ENCODE peak calls at places on chromosomes 5 and 9, in five cellular contexts. X is T-cell, B is AG09319, D is HEK293T, Z is LHCN-M2. P is an unnamed sample.

GRCh38 chr5:88235346-88235745 is 33.3 kb downstream of the TMEM161B start:
- DNase-seq in Z (no peak), D (no peak), X (no peak), B (no peak), P (no peak)

GRCh38 chr9:5470122-5470521 is 19.8 kb downstream of the CD274 start:
- DNase-seq in X (no peak), D (no peak), Z (no peak), B (no peak), P (no peak)

GRCh38 chr5:169893586-169893985 is 86.7 kb downstream of the INSYN2B start:
- DNase-seq in Z (peak; percentile 18), B (peak; percentile 29), X (no peak), D (no peak), P (no peak)

GRCh38 chr5:156094001-156094400 is 233.0 kb upstream of the SGCD start:
- DNase-seq in Z (no peak), X (no peak), B (no peak), D (peak; percentile 6), P (peak; percentile 7)

GRCh38 chr9:134686896-134687295 is 45.3 kb downstream of the COL5A1 start:
- DNase-seq in Z (no peak), D (no peak), B (no peak), X (no peak), P (no peak)

GRCh38 chr5:124330595-124330994 is 415.8 kb downstream of the ZNF608 start:
- DNase-seq in D (no peak), B (no peak), Z (peak; percentile 63), X (no peak), P (no peak)

GRCh38 chr5:58545912-58546311 is 37.0 kb upstream of the RAB3C start:
- DNase-seq in Z (no peak), B (no peak), D (no peak), X (no peak), P (no peak)

GRCh38 chr9:112731971-112732370 is 14.1 kb upstream of the INIP start:
- DNase-seq in B (no peak), Z (no peak), X (no peak), D (no peak), P (no peak)

GRCh38 chr9:90107021-90107771 is 502.4 kb downstream of the GADD45G start:
- DNase-seq in Z (peak; percentile 54), D (no peak), X (no peak), B (no peak), P (peak; percentile 74)

GRCh38 chr5:58921106-58921505 is 338.2 kb downstream of the RAB3C start:
- DNase-seq in X (no peak), D (no peak), Z (peak; percentile 39), B (no peak), P (no peak)

GRCh38 chr9:123561055-123561454 is 205.1 kb downstream of the CRB2 start:
- DNase-seq in X (no peak), D (no peak), Z (no peak), B (no peak), P (no peak)

GRCh38 chr5:33608476-33609026 is 167.8 kb downstream of the TARS1 start:
- DNase-seq in Z (peak; percentile 4), X (no peak), D (no peak), B (no peak), P (peak; percentile 38)

GRCh38 chr5:138469540-138470321 is 4.5 kb downstream of the EGR1 start:
- DNase-seq in Z (no peak), X (no peak), D (no peak), B (peak; percentile 87), P (no peak)

GRCh38 chr9:130282000-130282700 is 16.6 kb downstream of the HMCN2 start:
- DNase-seq in X (no peak), Z (no peak), D (no peak), B (no peak), P (peak; percentile 65)

GRCh38 chr5:134525687-134526482 is 415 bp downstream of the JADE2 start:
- DNase-seq in Z (peak; percentile 76), X (peak; percentile 66), B (no peak), D (peak; percentile 48), P (peak; percentile 63)

P was measured in SJCRH30.